ENCODE peak calls at places on chromosomes 1 and 21, in five cellular contexts. Y is cardiac muscle cell, L is LNCaP clone FGC, T is glutamatergic neuron, N is fibroblast of lung. E is an unnamed sample.

GRCh38 chr1:85224734-85225623 is 24.2 kb upstream of the SYDE2 start:
- DNase-seq in Y (no peak), L (peak), T (no peak), N (peak), E (no peak)

GRCh38 chr1:83816836-83817235 is 182.1 kb downstream of the TTLL7 start:
- DNase-seq in N (no peak), Y (no peak), L (no peak), T (no peak), E (no peak)

GRCh38 chr1:219806020-219806419 is 122.3 kb downstream of the SLC30A10 start:
- DNase-seq in T (no peak), L (no peak), Y (no peak), N (no peak), E (no peak)

GRCh38 chr1:183148599-183148998 is 37.5 kb upstream of the LAMC2 start:
- DNase-seq in Y (peak), N (peak), T (no peak), L (no peak), E (peak)

GRCh38 chr1:103256490-103256889 is 148.2 kb upstream of the COL11A1 start:
- DNase-seq in T (no peak), L (no peak), Y (no peak), N (peak), E (peak)

GRCh38 chr1:7506677-7507619 is 264.1 kb upstream of the VAMP3 start:
- DNase-seq in N (no peak), T (no peak), L (no peak), Y (no peak), E (no peak)

GRCh38 chr1:106380772-106381171 is 675.7 kb upstream of the PRMT6 start:
- DNase-seq in T (no peak), L (no peak), Y (no peak), N (no peak), E (no peak)

GRCh38 chr1:40392206-40392605 is 18.7 kb downstream of the SMAP2 start:
- DNase-seq in T (no peak), N (peak), Y (peak), L (no peak), E (peak)

GRCh38 chr21:41142051-41142795 is 25.7 kb upstream of the BACE2 start:
- DNase-seq in T (no peak), Y (peak), N (no peak), L (no peak), E (peak)

GRCh38 chr1:181768216-181768929 is 285.1 kb downstream of the CACNA1E start:
- DNase-seq in Y (no peak), L (no peak), T (no peak), N (no peak), E (no peak)

GRCh38 chr1:158035976-158036583 is 42.6 kb downstream of the KIRREL1 start:
- DNase-seq in L (no peak), Y (peak), T (peak), N (peak), E (peak)

GRCh38 chr1:51937112-51937511 is 53.4 kb downstream of the RAB3B start:
- DNase-seq in T (no peak), L (no peak), N (no peak), Y (no peak), E (no peak)

GRCh38 chr1:154955039-154955717 is 721 bp downstream of the PBXIP1 start:
- DNase-seq in Y (peak), L (no peak), N (peak), T (peak), E (peak)

GRCh38 chr1:16048573-16049189 is 5.1 kb downstream of the CLCNKB start:
- DNase-seq in N (peak), T (peak), L (no peak), Y (peak), E (no peak)

GRCh38 chr1:206631085-206631509 is 4.2 kb upstream of the DYRK3 start:
- DNase-seq in N (peak), Y (peak), L (peak), T (peak), E (peak)

GRCh38 chr1:196501760-196502428 is 106.3 kb downstream of the KCNT2 start:
- DNase-seq in Y (peak), N (no peak), L (no peak), T (no peak), E (no peak)

GRCh38 chr1:160864173-160864572 is 1.5 kb upstream of the CD244 start:
- DNase-seq in L (no peak), Y (no peak), N (no peak), T (no peak), E (no peak)

GRCh38 chr1:159084152-159084551 is 7.6 kb upstream of the AIM2 start:
- DNase-seq in Y (no peak), N (no peak), T (no peak), L (no peak), E (no peak)

GRCh38 chr1:229031491-229032341 is 239.2 kb upstream of the RAB4A start:
- DNase-seq in Y (no peak), L (no peak), T (peak), N (no peak), E (no peak)

GRCh38 chr21:39180429-39181019 is 2.7 kb downstream of the PSMG1 start:
- DNase-seq in N (no peak), L (no peak), T (no peak), Y (peak), E (peak)

GRCh38 chr1:1213919-1214599 is at the start of gene TNFRSF4:
- DNase-seq in T (no peak), L (no peak), Y (no peak), N (no peak), E (no peak)

GRCh38 chr1:36085126-36085525 is 1.2 kb downstream of the TEKT2 start:
- DNase-seq in N (no peak), L (no peak), T (no peak), Y (no peak), E (no peak)

GRCh38 chr1:84936116-84936810 is 43.3 kb upstream of the LPAR3 start:
- DNase-seq in T (no peak), L (peak), Y (peak), N (peak), E (peak)

GRCh38 chr1:76659171-76659940 is 207.9 kb upstream of the ST6GALNAC5 start:
- DNase-seq in L (no peak), N (peak), Y (no peak), T (no peak), E (no peak)

GRCh38 chr1:217027403-217028080 is 304.3 kb upstream of the ESRRG start:
- DNase-seq in Y (no peak), L (no peak), T (no peak), N (no peak), E (no peak)

GRCh38 chr1:65114312-65114711 is 33.7 kb upstream of the AK4 start:
- DNase-seq in L (no peak), T (no peak), N (no peak), Y (peak), E (no peak)

GRCh38 chr1:1910651-1911389 is 4.2 kb upstream of the CALML6 start:
- DNase-seq in Y (no peak), T (no peak), N (no peak), L (no peak), E (no peak)

GRCh38 chr1:55262822-55263221 is 47.7 kb upstream of the USP24 start:
- DNase-seq in L (no peak), N (peak), T (no peak), Y (peak), E (peak)

GRCh38 chr1:40308036-40308727 is 8.9 kb downstream of the COL9A2 start:
- DNase-seq in T (no peak), L (no peak), N (no peak), Y (no peak), E (no peak)

GRCh38 chr1:119926553-119926952 is 30.2 kb upstream of the ADAM30 start:
- DNase-seq in L (no peak), N (no peak), Y (no peak), T (no peak), E (no peak)

GRCh38 chr1:47814592-47815436 is 182.4 kb downstream of the TRABD2B start:
- DNase-seq in N (no peak), T (no peak), Y (no peak), L (no peak), E (no peak)

GRCh38 chr1:47813970-47814369 is 183.2 kb downstream of the TRABD2B start:
- DNase-seq in Y (no peak), N (no peak), T (no peak), L (no peak), E (no peak)

GRCh38 chr1:47818682-47819502 is 178.3 kb downstream of the TRABD2B start:
- DNase-seq in L (no peak), N (no peak), T (no peak), Y (peak), E (no peak)

GRCh38 chr1:47817861-47818260 is 179.3 kb downstream of the TRABD2B start:
- DNase-seq in N (no peak), T (no peak), L (no peak), Y (no peak), E (no peak)

DNA sequence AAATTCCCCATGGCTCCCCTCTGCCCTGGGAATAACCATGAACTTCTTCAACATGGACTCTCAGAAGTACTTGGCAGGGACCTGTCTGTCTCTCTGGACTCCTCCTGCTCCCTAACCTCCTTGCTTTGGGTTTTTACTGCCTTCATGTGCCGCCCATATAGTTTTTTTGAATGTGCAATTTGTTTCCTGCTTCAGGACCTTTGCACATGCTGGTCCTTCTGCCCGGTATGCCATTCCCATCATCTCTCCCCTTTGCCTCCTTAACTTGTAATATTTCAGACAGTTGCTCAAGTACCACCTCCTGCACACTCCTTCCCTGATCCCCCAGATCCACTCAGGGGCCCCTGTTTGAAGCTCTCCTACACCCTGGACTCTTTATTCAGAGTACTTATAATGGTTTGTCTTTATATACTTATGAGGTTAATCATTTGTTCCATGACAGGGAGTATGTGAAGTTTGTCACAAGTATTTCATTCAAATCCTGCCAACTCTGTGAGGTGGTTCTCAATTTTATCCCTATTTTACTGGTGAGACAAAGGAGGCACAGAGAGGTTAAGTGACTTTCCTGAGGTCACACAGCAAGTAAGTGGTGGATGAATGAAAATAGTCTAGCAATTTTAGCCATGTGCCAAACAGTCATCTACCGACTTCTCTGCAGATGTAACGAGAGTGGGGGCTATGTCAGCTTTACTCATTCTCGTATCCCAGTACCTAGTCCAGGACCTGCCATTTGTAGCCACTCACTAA is 180.7 kb downstream of the TRABD2B start:
- DNase-seq in N (no peak), Y (no peak), L (no peak), T (no peak), E (no peak)
- TF ChIP-seq CTCF in N (no peak), Y (no peak), L (no peak), T (no peak), E (no peak)

GRCh38 chr1:153401461-153401860 is 10.6 kb upstream of the S100A8 start:
- DNase-seq in L (no peak), N (no peak), T (no peak), Y (no peak), E (no peak)

GRCh38 chr1:153397924-153398651 is 7.2 kb upstream of the S100A8 start:
- DNase-seq in N (no peak), L (no peak), T (no peak), Y (no peak), E (no peak)

GRCh38 chr1:153402226-153402625 is 11.4 kb upstream of the S100A8 start:
- DNase-seq in T (no peak), Y (no peak), L (no peak), N (no peak), E (no peak)

GRCh38 chr1:153399401-153400055 is 8.7 kb upstream of the S100A8 start:
- DNase-seq in T (no peak), Y (no peak), L (no peak), N (no peak), E (no peak)

GRCh38 chr1:153400244-153400643 is 9.4 kb upstream of the S100A8 start:
- DNase-seq in N (peak), L (no peak), T (no peak), Y (peak), E (peak)
- TF ChIP-seq CTCF in N (peak), L (no peak), T (no peak), Y (peak), E (peak)

GRCh38 chr21:24375201-24375600 is 1232.1 kb downstream of the MRPL39 start:
- DNase-seq in T (peak), N (no peak), L (no peak), Y (no peak), E (no peak)
- TF ChIP-seq CTCF in T (no peak), N (no peak), L (peak), Y (no peak), E (no peak)

GRCh38 chr1:29332204-29332603 is 95.9 kb downstream of the PTPRU start:
- DNase-seq in N (peak), L (peak), Y (peak), T (peak), E (peak)
- TF ChIP-seq CTCF in N (peak), L (peak), Y (peak), T (peak), E (peak)

DNA sequence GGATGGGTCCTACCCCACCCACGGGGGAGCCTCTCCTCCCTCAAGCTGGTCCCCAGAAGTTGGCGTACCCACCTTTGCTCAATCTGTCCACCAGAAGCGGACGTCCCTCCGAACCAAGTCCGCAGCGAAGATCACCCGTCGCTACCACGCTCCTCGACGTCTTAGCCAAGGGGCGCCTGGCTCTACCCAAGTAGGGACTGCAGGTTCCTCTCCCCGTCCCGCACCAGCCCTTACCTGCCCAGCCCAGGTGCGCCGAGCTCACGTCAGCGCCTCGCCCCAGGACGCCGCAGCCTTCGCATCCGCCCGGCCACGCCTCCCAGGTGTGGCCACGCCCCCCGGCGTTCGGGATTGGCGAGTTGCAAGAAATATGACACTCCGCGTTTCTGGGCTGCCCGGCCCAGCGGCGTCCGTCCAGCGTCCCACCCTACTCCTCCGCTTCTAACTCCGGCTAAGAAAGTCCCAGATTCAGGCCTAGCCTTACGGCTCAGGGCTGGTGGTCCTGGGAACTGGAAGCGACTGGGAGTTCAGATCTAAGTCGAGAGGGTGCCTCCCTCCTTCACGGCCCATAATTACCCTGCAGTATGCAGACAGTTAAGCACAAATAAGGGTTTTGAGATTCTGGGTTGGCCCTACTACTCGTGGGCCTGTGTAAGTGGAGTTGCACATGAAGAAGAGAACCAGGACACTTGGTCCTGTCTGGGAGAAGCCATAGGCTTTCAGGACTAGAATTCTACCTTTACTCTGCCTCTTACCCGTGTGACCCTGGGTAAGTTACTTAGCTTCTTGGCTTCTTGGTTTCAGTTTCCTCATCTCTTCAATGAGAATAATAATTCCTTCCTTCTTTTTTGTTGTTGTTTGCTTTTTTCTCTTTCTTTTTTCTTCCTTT is at the start of gene IRF6:
- DNase-seq in N (peak), Y (peak), T (peak), L (peak), E (peak)
- TF ChIP-seq CTCF in N (no peak), Y (no peak), T (no peak), L (no peak), E (no peak)

GRCh38 chr1:57321776-57322175 is 102.1 kb downstream of the DAB1 start:
- DNase-seq in L (no peak), T (no peak), N (no peak), Y (no peak), E (no peak)
- TF ChIP-seq CTCF in L (no peak), T (no peak), N (no peak), Y (no peak), E (no peak)

GRCh38 chr1:48248356-48248755 is 25.8 kb downstream of the SLC5A9 start:
- DNase-seq in N (no peak), T (no peak), L (no peak), Y (no peak), E (no peak)

GRCh38 chr1:48250572-48250971 is 28.1 kb downstream of the SLC5A9 start:
- DNase-seq in N (no peak), T (no peak), L (no peak), Y (no peak), E (no peak)

GRCh38 chr1:48251323-48251722 is 28.8 kb downstream of the SLC5A9 start:
- DNase-seq in Y (no peak), N (no peak), L (peak), T (no peak), E (no peak)

GRCh38 chr1:48251858-48252257 is 29.3 kb downstream of the SLC5A9 start:
- DNase-seq in N (no peak), Y (no peak), T (no peak), L (no peak), E (no peak)

DNA sequence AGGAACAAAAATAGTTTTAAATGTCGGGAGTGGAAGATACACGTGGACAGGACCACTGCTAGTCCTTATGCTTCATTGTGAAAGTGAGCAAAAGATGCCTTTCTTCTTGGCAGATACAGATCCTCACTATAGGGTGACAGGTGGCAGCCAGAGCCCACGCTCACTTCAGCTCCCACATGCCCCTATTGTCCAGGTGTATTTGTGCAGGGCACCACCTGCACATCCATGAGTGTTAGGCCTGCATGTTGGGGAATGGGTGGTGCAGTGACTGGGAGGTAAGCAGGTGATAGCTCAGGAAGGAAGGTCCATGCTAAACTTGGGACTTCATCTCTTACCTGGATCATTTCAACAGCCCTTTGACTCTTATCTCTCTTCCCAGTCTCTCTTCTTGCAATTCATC is 27.4 kb downstream of the SLC5A9 start:
- DNase-seq in T (no peak), L (no peak), Y (no peak), N (no peak), E (no peak)
- TF ChIP-seq CTCF in T (no peak), L (no peak), Y (no peak), N (no peak), E (no peak)

E was measured in HFFc6.